ENCODE peak calls at places on chromosomes 1 and 21, in seven cellular contexts. T, A, X, F, W, E and I are unnamed samples.

GRCh38 chr21:43849532-43850299 is 15.3 kb upstream of the AGPAT3 start:
- DNase-seq in T (no peak), W (no peak), X (no peak), A (no peak), E (no peak), F (no peak), I (no peak)

GRCh38 chr1:20216574-20216973 is 30.3 kb upstream of the PLA2G2C start:
- DNase-seq in W (no peak), X (no peak), A (no peak), F (no peak), T (peak; percentile 10), E (peak; percentile 60), I (no peak)

GRCh38 chr21:33025106-33025470 is 647 bp upstream of the OLIG2 start:
- DNase-seq in F (no peak), T (no peak), W (no peak), E (peak; percentile 82), A (peak; percentile 81), X (no peak), I (no peak)

GRCh38 chr1:201739492-201740085 is 89.4 kb upstream of the IPO9 start:
- DNase-seq in T (no peak), W (no peak), F (no peak), A (peak; percentile 74), E (peak; percentile 90), X (peak; percentile 32), I (no peak)

GRCh38 chr1:940121-941026 is 16.7 kb downstream of the SAMD11 start:
- DNase-seq in X (no peak), E (peak; percentile 60), F (no peak), A (no peak), W (peak; percentile 75), T (peak; percentile 62), I (no peak)

GRCh38 chr1:171486048-171486519 is 754 bp downstream of the PRRC2C start:
- DNase-seq in X (no peak), W (no peak), F (peak; percentile 8), E (peak; percentile 72), A (no peak), T (peak; percentile 81), I (peak; percentile 31)

GRCh38 chr1:181126871-181127587 is 38.5 kb downstream of the IER5 start:
- DNase-seq in E (no peak), A (no peak), F (no peak), T (no peak), X (no peak), W (no peak), I (no peak)

GRCh38 chr21:36753556-36753955 is 54.6 kb downstream of the SIM2 start:
- DNase-seq in W (no peak), A (no peak), F (no peak), T (peak; percentile 87), E (no peak), X (no peak), I (no peak)

GRCh38 chr21:45962531-45963224 is 18.9 kb upstream of the COL6A1 start:
- DNase-seq in W (no peak), E (no peak), X (no peak), T (no peak), A (no peak), F (no peak), I (no peak)

GRCh38 chr1:106439475-106439874 is 617.0 kb upstream of the PRMT6 start:
- DNase-seq in F (no peak), X (no peak), W (no peak), E (no peak), T (no peak), A (no peak), I (no peak)

GRCh38 chr1:19257178-19257914 is 5.7 kb downstream of the MRTO4 start:
- DNase-seq in E (no peak), T (no peak), A (no peak), X (no peak), F (no peak), W (no peak), I (no peak)

GRCh38 chr1:198295975-198296374 is 139.2 kb downstream of the NEK7 start:
- DNase-seq in F (no peak), A (no peak), T (no peak), X (no peak), E (no peak), W (no peak), I (no peak)

GRCh38 chr1:25580933-25581332 is 35.7 kb upstream of the MAN1C1 start:
- DNase-seq in A (peak; percentile 62), W (no peak), E (peak; percentile 75), T (no peak), X (no peak), F (no peak), I (no peak)
- TF ChIP-seq CTCF in A (peak; percentile 43), W (no peak), E (peak; percentile 39), T (no peak), X (no peak), F (no peak), I (no peak)

GRCh38 chr1:235637756-235638155 is 11.8 kb downstream of the GNG4 start:
- DNase-seq in X (no peak), T (no peak), E (no peak), A (no peak), F (no peak), W (no peak), I (no peak)

GRCh38 chr1:235639586-235640205 is 9.9 kb downstream of the GNG4 start:
- DNase-seq in E (no peak), X (no peak), T (no peak), W (no peak), F (no peak), A (no peak), I (no peak)

GRCh38 chr1:235633220-235633540 is 16.4 kb downstream of the GNG4 start:
- DNase-seq in T (no peak), F (no peak), A (no peak), E (no peak), X (no peak), W (no peak), I (no peak)

GRCh38 chr1:235632538-235633219 is 16.9 kb downstream of the GNG4 start:
- DNase-seq in W (no peak), F (no peak), E (no peak), X (no peak), A (no peak), T (peak; percentile 56), I (no peak)

DNA sequence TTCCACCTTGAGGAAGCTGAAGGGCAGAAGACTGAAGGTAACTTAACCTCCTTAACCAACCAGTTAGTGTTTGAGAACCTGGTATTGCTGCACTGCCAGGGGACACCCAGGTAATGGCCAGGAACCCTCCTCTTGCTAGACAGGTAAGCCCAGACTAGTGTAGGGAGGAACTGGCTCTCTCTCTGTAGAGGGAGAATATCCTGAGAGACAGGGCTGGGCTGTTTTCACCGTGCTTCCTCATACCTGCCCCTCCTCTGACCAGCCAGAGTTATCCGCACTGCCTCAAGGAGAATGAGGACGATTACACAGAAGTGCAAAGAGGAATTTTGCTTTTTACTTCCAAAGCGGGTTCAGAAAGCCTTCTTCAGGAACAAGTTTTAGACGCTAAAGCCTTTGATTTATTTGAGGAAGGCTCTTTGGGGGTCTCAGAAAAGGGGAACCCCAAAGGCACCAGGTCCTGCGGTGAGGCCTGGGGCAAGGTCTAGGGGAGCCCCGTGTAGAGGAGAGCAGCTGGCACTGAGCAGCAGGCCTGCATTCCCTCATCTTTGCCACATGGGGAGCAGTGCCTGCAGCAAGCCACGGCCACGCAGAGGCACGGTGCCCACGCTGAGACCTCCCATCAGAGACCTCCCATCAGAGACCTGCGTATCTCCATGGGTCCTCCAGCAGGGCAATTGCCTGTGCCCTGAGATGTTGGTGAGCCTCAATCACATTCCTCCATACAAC is 13.5 kb downstream of the GNG4 start:
- DNase-seq in T (no peak), W (no peak), F (no peak), X (no peak), E (no peak), A (no peak), I (no peak)
- TF ChIP-seq CTCF in T (no peak), W (no peak), F (no peak), X (no peak), E (peak; percentile 22), A (peak; percentile 37), I (no peak)

GRCh38 chr1:110893908-110894490 is 21.1 kb downstream of the CD53 start:
- DNase-seq in A (no peak), X (no peak), F (no peak), W (no peak), E (no peak), T (no peak), I (no peak)

GRCh38 chr1:110890474-110891196 is 17.7 kb downstream of the CD53 start:
- DNase-seq in A (no peak), E (no peak), X (no peak), W (no peak), T (no peak), F (no peak), I (no peak)

GRCh38 chr1:110888641-110889040 is 15.7 kb downstream of the CD53 start:
- DNase-seq in A (no peak), F (no peak), X (no peak), T (no peak), E (no peak), W (no peak), I (no peak)

DNA sequence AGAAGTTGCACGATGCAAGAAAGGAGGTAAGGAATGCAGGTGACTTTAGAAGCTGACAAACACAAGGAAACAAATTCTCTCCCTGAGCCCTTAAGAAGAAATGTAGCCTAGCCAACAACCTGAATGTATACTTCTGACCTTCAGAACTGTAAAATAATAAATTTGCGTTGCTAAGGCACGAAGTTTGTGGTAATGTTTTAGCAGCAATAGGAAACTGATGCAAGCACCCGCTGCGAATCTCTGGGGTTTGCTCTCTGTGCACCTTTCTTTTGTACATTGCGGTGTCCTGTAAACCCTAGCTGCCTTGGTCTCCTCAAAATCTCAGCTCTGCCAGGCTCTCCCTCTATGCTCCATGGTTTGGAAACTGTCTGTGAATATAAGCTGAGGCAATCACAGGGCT is 15.1 kb downstream of the CD53 start:
- DNase-seq in W (no peak), X (no peak), E (no peak), A (no peak), F (no peak), T (no peak), I (no peak)
- TF ChIP-seq CTCF in W (no peak), X (no peak), E (no peak), A (no peak), F (no peak), T (no peak), I (no peak)

GRCh38 chr1:52756020-52756419 is 29.8 kb downstream of the ZYG11B start:
- DNase-seq in W (no peak), T (no peak), E (peak; percentile 55), X (no peak), F (no peak), A (no peak), I (no peak)

DNA sequence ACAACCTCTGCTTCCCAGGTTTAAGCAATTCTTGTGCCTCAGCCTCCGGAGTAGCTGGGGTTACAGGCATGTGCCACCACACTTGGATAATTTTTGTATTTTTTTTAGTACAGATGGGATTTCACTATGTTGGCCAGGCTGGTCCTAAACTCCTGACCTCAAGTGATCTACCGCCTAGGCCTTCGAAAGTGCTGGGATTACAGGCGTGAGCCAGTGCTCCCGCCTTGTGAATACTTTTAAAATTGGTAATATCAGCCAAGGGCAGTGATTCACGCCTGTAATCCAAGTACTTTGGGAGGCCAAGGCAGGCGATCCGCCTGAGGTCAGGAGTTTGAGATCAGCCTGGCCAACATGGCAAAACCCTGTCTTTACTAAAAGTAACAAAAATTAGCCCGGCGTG is 33.7 kb downstream of the ZYG11B start:
- DNase-seq in W (no peak), X (peak; percentile 36), F (no peak), E (no peak), A (no peak), T (no peak), I (no peak)
- TF ChIP-seq CTCF in W (no peak), X (no peak), F (no peak), E (no peak), A (no peak), T (no peak), I (no peak)